ENCODE peak calls at places on chromosomes 1 and 21, in eight cellular contexts. One of them, this sample, is unnamed.

GRCh38 chr21:33071878-33072306 is 2.0 kb downstream of the OLIG1 start:
- DNase-seq in left ventricle myocardium inferior: no peak
- DNase-seq in CD8-positive, alpha-beta memory T cell: no peak
- DNase-seq in psoas muscle: no peak
- DNase-seq in CD8-positive, alpha-beta T cell: no peak
- DNase-seq in aorta: no peak
- DNase-seq in HCT116: no peak
- DNase-seq in brain microvascular endothelial cell: no peak
- DNase-seq in this sample: peak

GRCh38 chr1:68016364-68016763 is 34.1 kb downstream of the DIRAS3 start:
- DNase-seq in psoas muscle: no peak
- DNase-seq in CD8-positive, alpha-beta T cell: no peak
- DNase-seq in left ventricle myocardium inferior: no peak
- DNase-seq in aorta: no peak
- DNase-seq in CD8-positive, alpha-beta memory T cell: no peak
- DNase-seq in HCT116: no peak
- DNase-seq in brain microvascular endothelial cell: no peak
- DNase-seq in this sample: peak

GRCh38 chr1:42171679-42172266 is 7.2 kb upstream of the GUCA2A start:
- DNase-seq in psoas muscle: no peak
- DNase-seq in brain microvascular endothelial cell: no peak
- DNase-seq in CD8-positive, alpha-beta T cell: no peak
- DNase-seq in aorta: no peak
- DNase-seq in CD8-positive, alpha-beta memory T cell: no peak
- DNase-seq in HCT116: no peak
- DNase-seq in left ventricle myocardium inferior: no peak
- DNase-seq in this sample: no peak

GRCh38 chr1:44436401-44437394 is 31.6 kb downstream of the RNF220 start:
- DNase-seq in left ventricle myocardium inferior: no peak
- DNase-seq in HCT116: no peak
- DNase-seq in aorta: no peak
- DNase-seq in brain microvascular endothelial cell: no peak
- DNase-seq in psoas muscle: no peak
- DNase-seq in CD8-positive, alpha-beta T cell: no peak
- DNase-seq in CD8-positive, alpha-beta memory T cell: no peak
- DNase-seq in this sample: peak

GRCh38 chr1:10152709-10153284 is 57.6 kb upstream of the KIF1B start:
- DNase-seq in HCT116: peak
- DNase-seq in CD8-positive, alpha-beta T cell: no peak
- DNase-seq in left ventricle myocardium inferior: no peak
- DNase-seq in aorta: peak
- DNase-seq in brain microvascular endothelial cell: peak
- DNase-seq in CD8-positive, alpha-beta memory T cell: no peak
- DNase-seq in psoas muscle: peak
- DNase-seq in this sample: peak

GRCh38 chr1:76053021-76053420 is 21.5 kb upstream of the ST6GALNAC3 start:
- DNase-seq in aorta: no peak
- DNase-seq in CD8-positive, alpha-beta T cell: no peak
- DNase-seq in HCT116: no peak
- DNase-seq in left ventricle myocardium inferior: no peak
- DNase-seq in brain microvascular endothelial cell: no peak
- DNase-seq in CD8-positive, alpha-beta memory T cell: no peak
- DNase-seq in psoas muscle: no peak
- DNase-seq in this sample: no peak

GRCh38 chr1:203216274-203217138 is 13.0 kb downstream of the CHIT1 start:
- DNase-seq in CD8-positive, alpha-beta T cell: peak
- DNase-seq in psoas muscle: peak
- DNase-seq in HCT116: peak
- DNase-seq in brain microvascular endothelial cell: peak
- DNase-seq in CD8-positive, alpha-beta memory T cell: peak
- DNase-seq in aorta: no peak
- DNase-seq in left ventricle myocardium inferior: no peak
- DNase-seq in this sample: peak

GRCh38 chr1:46171351-46171750 is 3.5 kb upstream of the TSPAN1 start:
- DNase-seq in brain microvascular endothelial cell: no peak
- DNase-seq in CD8-positive, alpha-beta memory T cell: no peak
- DNase-seq in psoas muscle: peak
- DNase-seq in aorta: no peak
- DNase-seq in CD8-positive, alpha-beta T cell: no peak
- DNase-seq in left ventricle myocardium inferior: peak
- DNase-seq in HCT116: no peak
- DNase-seq in this sample: no peak

GRCh38 chr1:113073457-113073950 is 506 bp downstream of the LRIG2 start:
- DNase-seq in CD8-positive, alpha-beta T cell: no peak
- DNase-seq in aorta: peak
- DNase-seq in left ventricle myocardium inferior: peak
- DNase-seq in HCT116: no peak
- DNase-seq in CD8-positive, alpha-beta memory T cell: no peak
- DNase-seq in brain microvascular endothelial cell: peak
- DNase-seq in psoas muscle: peak
- DNase-seq in this sample: peak

GRCh38 chr1:209845405-209845725 is 17.6 kb downstream of the UTP25 start:
- DNase-seq in left ventricle myocardium inferior: no peak
- DNase-seq in psoas muscle: no peak
- DNase-seq in aorta: no peak
- DNase-seq in CD8-positive, alpha-beta T cell: no peak
- DNase-seq in brain microvascular endothelial cell: no peak
- DNase-seq in HCT116: no peak
- DNase-seq in CD8-positive, alpha-beta memory T cell: no peak
- DNase-seq in this sample: no peak

GRCh38 chr21:38804030-38804616 is 1.6 kb upstream of the ETS2 start:
- DNase-seq in psoas muscle: no peak
- DNase-seq in HCT116: no peak
- DNase-seq in CD8-positive, alpha-beta T cell: no peak
- DNase-seq in brain microvascular endothelial cell: peak
- DNase-seq in CD8-positive, alpha-beta memory T cell: no peak
- DNase-seq in aorta: no peak
- DNase-seq in left ventricle myocardium inferior: no peak
- DNase-seq in this sample: no peak

GRCh38 chr1:6035265-6035664 is 10.4 kb upstream of the KCNAB2 start:
- DNase-seq in psoas muscle: no peak
- DNase-seq in CD8-positive, alpha-beta memory T cell: no peak
- DNase-seq in left ventricle myocardium inferior: no peak
- DNase-seq in brain microvascular endothelial cell: no peak
- DNase-seq in CD8-positive, alpha-beta T cell: no peak
- DNase-seq in aorta: no peak
- DNase-seq in HCT116: no peak
- DNase-seq in this sample: no peak

GRCh38 chr1:235342471-235342870 is 14.1 kb downstream of the GGPS1 start:
- DNase-seq in brain microvascular endothelial cell: no peak
- DNase-seq in CD8-positive, alpha-beta T cell: no peak
- DNase-seq in HCT116: no peak
- DNase-seq in left ventricle myocardium inferior: no peak
- DNase-seq in CD8-positive, alpha-beta memory T cell: no peak
- DNase-seq in aorta: no peak
- DNase-seq in psoas muscle: no peak
- DNase-seq in this sample: no peak
- H3K27ac ChIP-seq in brain microvascular endothelial cell: no peak
- H3K27ac ChIP-seq in CD8-positive, alpha-beta T cell: no peak
- H3K27ac ChIP-seq in HCT116: no peak
- H3K27ac ChIP-seq in left ventricle myocardium inferior: no peak
- H3K27ac ChIP-seq in CD8-positive, alpha-beta memory T cell: no peak
- H3K27ac ChIP-seq in aorta: no peak
- H3K27ac ChIP-seq in psoas muscle: no peak
- H3K27ac ChIP-seq in this sample: no peak

GRCh38 chr1:110007458-110007857 is 22.9 kb downstream of the AHCYL1 start:
- DNase-seq in aorta: no peak
- DNase-seq in brain microvascular endothelial cell: no peak
- DNase-seq in CD8-positive, alpha-beta T cell: no peak
- DNase-seq in psoas muscle: no peak
- DNase-seq in CD8-positive, alpha-beta memory T cell: no peak
- DNase-seq in left ventricle myocardium inferior: no peak
- DNase-seq in HCT116: no peak
- DNase-seq in this sample: no peak

GRCh38 chr1:110007045-110007444 is 22.5 kb downstream of the AHCYL1 start:
- DNase-seq in brain microvascular endothelial cell: no peak
- DNase-seq in CD8-positive, alpha-beta memory T cell: no peak
- DNase-seq in HCT116: no peak
- DNase-seq in CD8-positive, alpha-beta T cell: no peak
- DNase-seq in left ventricle myocardium inferior: no peak
- DNase-seq in aorta: no peak
- DNase-seq in psoas muscle: no peak
- DNase-seq in this sample: no peak

GRCh38 chr1:110004583-110004982 is 20.0 kb downstream of the AHCYL1 start:
- DNase-seq in left ventricle myocardium inferior: no peak
- DNase-seq in psoas muscle: no peak
- DNase-seq in brain microvascular endothelial cell: no peak
- DNase-seq in CD8-positive, alpha-beta T cell: no peak
- DNase-seq in aorta: no peak
- DNase-seq in CD8-positive, alpha-beta memory T cell: no peak
- DNase-seq in HCT116: no peak
- DNase-seq in this sample: no peak

GRCh38 chr1:110006516-110006915 is 22.0 kb downstream of the AHCYL1 start:
- DNase-seq in aorta: no peak
- DNase-seq in brain microvascular endothelial cell: no peak
- DNase-seq in CD8-positive, alpha-beta memory T cell: no peak
- DNase-seq in CD8-positive, alpha-beta T cell: no peak
- DNase-seq in left ventricle myocardium inferior: no peak
- DNase-seq in HCT116: no peak
- DNase-seq in psoas muscle: no peak
- DNase-seq in this sample: no peak

GRCh38 chr1:110005971-110006370 is 21.4 kb downstream of the AHCYL1 start:
- DNase-seq in aorta: no peak
- DNase-seq in CD8-positive, alpha-beta T cell: no peak
- DNase-seq in psoas muscle: no peak
- DNase-seq in brain microvascular endothelial cell: no peak
- DNase-seq in CD8-positive, alpha-beta memory T cell: no peak
- DNase-seq in HCT116: no peak
- DNase-seq in left ventricle myocardium inferior: no peak
- DNase-seq in this sample: no peak
- H3K27ac ChIP-seq in aorta: no peak
- H3K27ac ChIP-seq in CD8-positive, alpha-beta T cell: no peak
- H3K27ac ChIP-seq in psoas muscle: peak
- H3K27ac ChIP-seq in brain microvascular endothelial cell: no peak
- H3K27ac ChIP-seq in CD8-positive, alpha-beta memory T cell: no peak
- H3K27ac ChIP-seq in HCT116: no peak
- H3K27ac ChIP-seq in left ventricle myocardium inferior: peak
- H3K27ac ChIP-seq in this sample: peak

DNA sequence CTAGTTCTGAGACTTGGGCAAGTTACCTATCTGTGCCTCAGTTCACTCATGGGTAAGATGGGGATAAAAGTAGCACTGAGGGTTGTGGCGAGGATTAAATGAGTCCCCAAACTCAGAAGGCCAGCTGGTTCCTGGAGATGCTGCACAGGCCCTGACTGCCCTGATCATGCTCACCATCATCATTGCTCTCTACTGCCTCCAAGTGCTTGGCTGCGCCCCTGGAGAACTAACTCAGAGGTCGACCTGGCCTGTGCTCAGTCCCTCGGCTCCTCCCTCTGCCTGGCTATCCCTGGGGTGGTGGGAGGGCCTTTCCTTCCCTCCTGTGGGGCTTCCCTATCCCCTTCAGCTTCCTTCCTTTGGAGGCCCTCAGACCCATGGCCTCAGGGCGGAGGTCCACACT is 5.6 kb downstream of the SLC5A9 start:
- DNase-seq in aorta: no peak
- DNase-seq in left ventricle myocardium inferior: no peak
- DNase-seq in HCT116: no peak
- DNase-seq in CD8-positive, alpha-beta T cell: no peak
- DNase-seq in brain microvascular endothelial cell: no peak
- DNase-seq in psoas muscle: no peak
- DNase-seq in CD8-positive, alpha-beta memory T cell: no peak
- DNase-seq in this sample: peak
- H3K27ac ChIP-seq in aorta: no peak
- H3K27ac ChIP-seq in left ventricle myocardium inferior: no peak
- H3K27ac ChIP-seq in HCT116: no peak
- H3K27ac ChIP-seq in CD8-positive, alpha-beta T cell: peak
- H3K27ac ChIP-seq in brain microvascular endothelial cell: no peak
- H3K27ac ChIP-seq in psoas muscle: no peak
- H3K27ac ChIP-seq in CD8-positive, alpha-beta memory T cell: no peak
- H3K27ac ChIP-seq in this sample: no peak

DNA sequence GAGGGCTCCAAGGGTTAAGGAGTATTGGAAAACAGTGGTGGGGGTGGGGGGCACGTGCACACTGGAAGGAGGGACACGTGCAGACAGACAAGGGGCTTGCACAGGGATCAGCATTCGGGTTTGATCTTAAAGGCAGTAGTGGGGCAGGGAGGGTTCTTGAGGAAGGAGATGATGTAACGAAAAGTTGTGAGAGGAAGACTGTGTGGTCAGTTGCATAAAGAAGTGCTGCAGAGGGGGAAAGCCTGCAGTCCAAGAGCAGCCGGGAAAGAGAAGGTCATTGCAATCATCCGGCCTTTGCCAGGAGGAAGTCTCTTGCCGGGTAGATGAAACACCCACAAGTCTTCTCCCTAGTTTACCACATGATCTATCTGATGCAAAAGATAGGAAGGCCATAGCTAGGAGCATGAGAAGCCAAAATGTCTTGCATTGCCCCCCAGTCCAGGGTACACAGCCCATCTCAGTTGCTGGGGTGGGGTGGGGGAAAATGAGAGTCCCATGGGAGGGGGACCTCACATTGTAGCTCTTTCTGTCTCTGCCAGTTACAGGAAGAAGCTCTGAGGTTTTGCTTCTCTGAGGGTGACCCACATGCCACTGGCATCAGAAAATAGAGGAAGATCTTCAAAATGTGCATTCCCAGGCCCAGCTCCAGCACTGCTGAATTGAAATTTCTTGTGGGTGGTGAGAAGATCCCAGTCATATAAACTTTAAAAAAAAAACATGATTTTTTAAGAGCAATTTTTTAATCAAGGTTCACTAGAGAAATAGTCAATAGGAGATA is 202.5 kb upstream of the RAB4A start:
- DNase-seq in aorta: peak
- DNase-seq in brain microvascular endothelial cell: no peak
- DNase-seq in CD8-positive, alpha-beta memory T cell: no peak
- DNase-seq in HCT116: no peak
- DNase-seq in CD8-positive, alpha-beta T cell: no peak
- DNase-seq in psoas muscle: peak
- DNase-seq in left ventricle myocardium inferior: no peak
- DNase-seq in this sample: no peak
- H3K27ac ChIP-seq in aorta: no peak
- H3K27ac ChIP-seq in brain microvascular endothelial cell: no peak
- H3K27ac ChIP-seq in CD8-positive, alpha-beta memory T cell: no peak
- H3K27ac ChIP-seq in HCT116: no peak
- H3K27ac ChIP-seq in CD8-positive, alpha-beta T cell: no peak
- H3K27ac ChIP-seq in psoas muscle: no peak
- H3K27ac ChIP-seq in left ventricle myocardium inferior: peak
- H3K27ac ChIP-seq in this sample: no peak

DNA sequence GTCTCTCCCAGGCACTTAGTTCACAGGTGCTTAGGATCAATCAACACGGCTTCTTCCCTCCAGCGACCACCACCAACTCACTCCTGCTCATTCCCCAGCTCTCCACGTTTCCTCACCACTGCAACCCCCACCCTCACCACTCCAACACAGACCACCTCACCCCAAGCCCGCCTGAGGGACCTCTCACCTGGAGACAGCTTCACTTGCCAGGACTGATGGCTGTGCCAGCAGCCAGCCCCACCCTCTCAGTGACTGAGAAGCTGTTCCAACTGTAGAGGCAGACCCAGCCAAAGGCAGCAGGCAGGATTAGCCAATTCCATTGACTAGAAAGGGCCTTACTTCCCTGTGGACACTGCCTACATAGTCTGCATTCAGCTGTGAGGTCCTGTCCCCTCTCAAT is 7.8 kb downstream of the TAGLN2 start:
- DNase-seq in psoas muscle: no peak
- DNase-seq in brain microvascular endothelial cell: no peak
- DNase-seq in CD8-positive, alpha-beta memory T cell: no peak
- DNase-seq in aorta: peak
- DNase-seq in CD8-positive, alpha-beta T cell: no peak
- DNase-seq in left ventricle myocardium inferior: no peak
- DNase-seq in HCT116: no peak
- DNase-seq in this sample: no peak
- H3K27ac ChIP-seq in psoas muscle: no peak
- H3K27ac ChIP-seq in brain microvascular endothelial cell: no peak
- H3K27ac ChIP-seq in CD8-positive, alpha-beta memory T cell: no peak
- H3K27ac ChIP-seq in aorta: no peak
- H3K27ac ChIP-seq in CD8-positive, alpha-beta T cell: no peak
- H3K27ac ChIP-seq in left ventricle myocardium inferior: peak
- H3K27ac ChIP-seq in HCT116: no peak
- H3K27ac ChIP-seq in this sample: no peak

GRCh38 chr1:29538586-29538985 is 302.3 kb downstream of the PTPRU start:
- DNase-seq in aorta: no peak
- DNase-seq in brain microvascular endothelial cell: no peak
- DNase-seq in left ventricle myocardium inferior: no peak
- DNase-seq in CD8-positive, alpha-beta T cell: no peak
- DNase-seq in psoas muscle: no peak
- DNase-seq in CD8-positive, alpha-beta memory T cell: no peak
- DNase-seq in HCT116: no peak
- DNase-seq in this sample: no peak
- H3K27ac ChIP-seq in aorta: no peak
- H3K27ac ChIP-seq in brain microvascular endothelial cell: no peak
- H3K27ac ChIP-seq in left ventricle myocardium inferior: no peak
- H3K27ac ChIP-seq in CD8-positive, alpha-beta T cell: no peak
- H3K27ac ChIP-seq in psoas muscle: no peak
- H3K27ac ChIP-seq in CD8-positive, alpha-beta memory T cell: no peak
- H3K27ac ChIP-seq in HCT116: no peak
- H3K27ac ChIP-seq in this sample: no peak